ENCODE peak calls at places on chromosomes 1 and 21, in seven cellular contexts. O is DMS153; A is AG09319; I is AG10803; C is midbrain; Y is stimulated activated CD4-positive, alpha-beta T cell treated with anti-CD3 and anti-CD28 coated beads, Interleukin-1b, Interleukin-23, amount 100 ng/mL, for 4 hours; F is NCI-H524. T is an unnamed sample.

GRCh38 chr1:193589597-193590040 is 403.2 kb upstream of the B3GALT2 start:
- DNase-seq in O (peak), A (no peak), I (no peak), C (no peak), Y (no peak), F (no peak), T (no peak)

GRCh38 chr1:117501275-117501674 is 104.6 kb upstream of the TENT5C start:
- DNase-seq in O (no peak), A (no peak), I (peak), C (no peak), Y (no peak), F (no peak), T (no peak)

GRCh38 chr1:958823-959729 is at the start of gene NOC2L:
- DNase-seq in O (peak), A (peak), I (peak), C (peak), Y (peak), F (peak), T (peak)

GRCh38 chr1:50424045-50424939 is 1.0 kb upstream of the DMRTA2 start:
- DNase-seq in O (peak), A (no peak), I (no peak), C (no peak), Y (no peak), F (no peak), T (no peak)

GRCh38 chr1:28161770-28162550 is 14.5 kb downstream of the PTAFR start:
- DNase-seq in O (no peak), A (no peak), I (no peak), C (no peak), Y (no peak), F (no peak), T (no peak)

GRCh38 chr1:109482796-109483638 is 688 bp upstream of the ATXN7L2 start:
- DNase-seq in O (no peak), A (no peak), I (no peak), C (peak), Y (no peak), F (peak), T (no peak)

GRCh38 chr1:162055062-162055461 is 14.4 kb upstream of the NOS1AP start:
- DNase-seq in O (no peak), A (no peak), I (peak), C (no peak), Y (no peak), F (no peak), T (no peak)

GRCh38 chr1:59070607-59071006 is 226.3 kb upstream of the FGGY start:
- DNase-seq in O (no peak), A (no peak), I (no peak), C (no peak), Y (no peak), F (no peak), T (no peak)

GRCh38 chr1:207311888-207312603 is 9.4 kb upstream of the CD55 start:
- DNase-seq in O (no peak), A (no peak), I (no peak), C (no peak), Y (no peak), F (no peak), T (no peak)

GRCh38 chr1:183139281-183139942 is 46.7 kb upstream of the LAMC2 start:
- DNase-seq in O (peak), A (no peak), I (peak), C (no peak), Y (no peak), F (no peak), T (no peak)

GRCh38 chr1:214957330-214958137 is 125.0 kb upstream of the KCNK2 start:
- DNase-seq in O (no peak), A (peak), I (peak), C (no peak), Y (no peak), F (no peak), T (no peak)

GRCh38 chr1:244349103-244349531 is 102.6 kb downstream of the ADSS2 start:
- DNase-seq in O (no peak), A (peak), I (peak), C (no peak), Y (no peak), F (no peak), T (no peak)

GRCh38 chr1:156666862-156667609 is 10.2 kb downstream of the NES start:
- DNase-seq in O (no peak), A (no peak), I (no peak), C (no peak), Y (no peak), F (no peak), T (no peak)

GRCh38 chr1:162168261-162168660 is 98.8 kb downstream of the NOS1AP start:
- DNase-seq in O (peak), A (no peak), I (no peak), C (peak), Y (no peak), F (no peak), T (no peak)

GRCh38 chr1:81702903-81703302 is 97.8 kb upstream of the ADGRL2 start:
- DNase-seq in O (no peak), A (peak), I (peak), C (no peak), Y (no peak), F (no peak), T (no peak)

GRCh38 chr21:16794944-16795343 is 717.9 kb upstream of the CXADR start:
- DNase-seq in O (no peak), A (peak), I (peak), C (peak), Y (no peak), F (no peak), T (no peak)

GRCh38 chr1:155277896-155278688 is 829 bp downstream of the HCN3 start:
- DNase-seq in O (peak), A (no peak), I (no peak), C (no peak), Y (peak), F (peak), T (peak)

GRCh38 chr1:181135815-181136737 is 47.6 kb downstream of the IER5 start:
- DNase-seq in O (no peak), A (peak), I (peak), C (peak), Y (no peak), F (no peak), T (no peak)

GRCh38 chr1:182917386-182917785 is 35.6 kb downstream of the SHCBP1L start:
- DNase-seq in O (no peak), A (no peak), I (peak), C (no peak), Y (no peak), F (no peak), T (no peak)

GRCh38 chr1:180257461-180257860 is 27.4 kb downstream of the LHX4 start:
- DNase-seq in O (no peak), A (no peak), I (no peak), C (no peak), Y (no peak), F (no peak), T (no peak)

GRCh38 chr1:26697978-26698849 is 2.4 kb downstream of the ARID1A start:
- DNase-seq in O (peak), A (peak), I (peak), C (peak), Y (no peak), F (peak), T (peak)

GRCh38 chr1:33460947-33461629 is 11.4 kb upstream of the ZSCAN20 start:
- DNase-seq in O (no peak), A (no peak), I (no peak), C (peak), Y (no peak), F (no peak), T (no peak)

GRCh38 chr1:32939655-32940371 is 24.8 kb downstream of the RNF19B start:
- DNase-seq in O (no peak), A (peak), I (peak), C (peak), Y (no peak), F (peak), T (peak)

GRCh38 chr1:8718878-8719361 is 98.5 kb downstream of the RERE start:
- DNase-seq in O (peak), A (no peak), I (no peak), C (no peak), Y (no peak), F (no peak), T (no peak)

GRCh38 chr1:12336436-12336835 is 106.6 kb downstream of the VPS13D start:
- DNase-seq in O (no peak), A (no peak), I (peak), C (no peak), Y (no peak), F (no peak), T (no peak)

GRCh38 chr21:20698585-20698984 is 299.6 kb upstream of the NCAM2 start:
- DNase-seq in O (no peak), A (no peak), I (no peak), C (no peak), Y (no peak), F (no peak), T (no peak)

GRCh38 chr1:220655509-220655908 is 34.7 kb upstream of the C1orf115 start:
- DNase-seq in O (no peak), A (no peak), I (no peak), C (no peak), Y (no peak), F (no peak), T (no peak)

GRCh38 chr21:35170244-35170756 is 121.2 kb upstream of the RUNX1 start:
- DNase-seq in O (no peak), A (no peak), I (no peak), C (no peak), Y (no peak), F (no peak), T (no peak)

GRCh38 chr1:235954306-235955283 is 87.9 kb upstream of the LYST start:
- DNase-seq in O (no peak), A (no peak), I (peak), C (no peak), Y (no peak), F (no peak), T (peak)

GRCh38 chr1:215517441-215517891 is 49.6 kb upstream of the KCTD3 start:
- DNase-seq in O (no peak), A (peak), I (peak), C (no peak), Y (no peak), F (peak), T (no peak)

T was measured in NCI-H1417.